ENCODE peak calls at places on chromosomes 6 and 20, in seven cellular contexts. E is AG08396, B is cardiac fibroblast, X is neural crest cell, P is NCI-H1417, N is small intestine, D is tibial nerve. O is an unnamed sample.

GRCh38 chr20:37408930-37409210 is 62.9 kb downstream of the SRC start:
- DNase-seq in X (no peak), D (no peak), N (no peak), B (no peak), P (no peak), E (no peak), O (no peak)

GRCh38 chr20:50163570-50164317 is 10.2 kb upstream of the PEDS1 start:
- DNase-seq in E (no peak), N (no peak), D (peak; percentile 54), B (peak; percentile 42), P (no peak), X (no peak), O (no peak)

GRCh38 chr20:13271977-13272975 is 51.2 kb downstream of the ISM1 start:
- DNase-seq in E (no peak), B (no peak), X (no peak), D (no peak), N (no peak), P (no peak), O (no peak)

GRCh38 chr6:71268710-71269437 is 19.7 kb upstream of the OGFRL1 start:
- DNase-seq in X (no peak), E (no peak), B (no peak), D (no peak), P (no peak), N (no peak), O (no peak)

GRCh38 chr6:29953706-29954105 is 11.4 kb downstream of the HLA-A start:
- DNase-seq in X (no peak), N (no peak), P (no peak), B (no peak), E (no peak), D (no peak), O (no peak)

GRCh38 chr6:73513496-73513854 is 7.4 kb downstream of the EEF1A1 start:
- DNase-seq in B (no peak), P (no peak), D (no peak), X (no peak), N (no peak), E (no peak), O (no peak)

GRCh38 chr6:168371989-168372711 is 52.6 kb upstream of the DACT2 start:
- DNase-seq in N (no peak), E (no peak), B (no peak), D (no peak), X (no peak), P (no peak), O (peak; percentile 39)

GRCh38 chr20:17644451-17644850 is 37.6 kb downstream of the RRBP1 start:
- DNase-seq in E (no peak), B (no peak), D (no peak), X (no peak), N (peak; percentile 69), P (no peak), O (peak; percentile 61)

GRCh38 chr20:15700147-15700765 is 873.0 kb downstream of the KIF16B start:
- DNase-seq in D (no peak), X (no peak), E (no peak), P (no peak), B (no peak), N (no peak), O (no peak)

GRCh38 chr20:5735845-5736530 is 14.2 kb upstream of the SHLD1 start:
- DNase-seq in N (no peak), X (no peak), B (peak; percentile 62), E (no peak), D (no peak), P (no peak), O (no peak)

GRCh38 chr20:18058661-18059467 is 1.1 kb upstream of the OVOL2 start:
- DNase-seq in E (peak; percentile 25), B (no peak), P (peak; percentile 81), N (peak; percentile 73), X (no peak), D (no peak), O (peak; percentile 52)

GRCh38 chr20:61391812-61392520 is 139.9 kb downstream of the CDH4 start:
- DNase-seq in P (no peak), B (no peak), E (no peak), D (no peak), N (no peak), X (no peak), O (no peak)

GRCh38 chr6:24858154-24858801 is 59.6 kb upstream of the ARMH2 start:
- DNase-seq in B (peak; percentile 69), D (no peak), P (no peak), X (no peak), N (peak; percentile 37), E (no peak), O (no peak)

GRCh38 chr6:99492137-99492536 is 23.1 kb downstream of the USP45 start:
- DNase-seq in E (no peak), B (no peak), X (no peak), D (no peak), N (no peak), P (no peak), O (no peak)

GRCh38 chr20:37379967-37380828 is 34.3 kb downstream of the SRC start:
- DNase-seq in X (no peak), E (no peak), N (peak; percentile 93), B (no peak), P (no peak), D (no peak), O (no peak)

GRCh38 chr6:62102387-62102786 is 183.6 kb downstream of the KHDRBS2 start:
- DNase-seq in X (no peak), P (no peak), N (no peak), B (no peak), D (no peak), E (no peak), O (no peak)

GRCh38 chr6:89412071-89413005 is at the start of gene RRAGD:
- DNase-seq in N (peak; percentile 45), D (peak; percentile 56), X (peak; percentile 34), E (peak; percentile 65), B (no peak), P (peak; percentile 77), O (peak; percentile 64)

GRCh38 chr6:20936949-20937348 is 402.7 kb downstream of the CDKAL1 start:
- DNase-seq in P (no peak), B (no peak), D (no peak), E (no peak), N (no peak), X (no peak), O (no peak)

GRCh38 chr6:20180935-20181334 is 31.3 kb downstream of the MBOAT1 start:
- DNase-seq in X (no peak), D (no peak), P (no peak), E (peak; percentile 20), B (no peak), N (peak; percentile 38), O (no peak)

GRCh38 chr20:59020938-59021551 is 1.8 kb downstream of the TUBB1 start:
- DNase-seq in E (no peak), B (peak; percentile 50), X (no peak), N (no peak), P (no peak), D (no peak), O (no peak)

GRCh38 chr6:142374965-142375733 is 73.3 kb downstream of the ADGRG6 start:
- DNase-seq in D (no peak), N (peak; percentile 92), X (no peak), E (peak; percentile 15), P (no peak), B (peak; percentile 85), O (no peak)

GRCh38 chr6:70152786-70153185 is 150.1 kb downstream of the COL9A1 start:
- DNase-seq in N (no peak), X (no peak), E (no peak), B (no peak), D (no peak), P (no peak), O (no peak)

GRCh38 chr20:16580127-16580526 is 6.9 kb upstream of the KIF16B start:
- DNase-seq in B (peak; percentile 85), N (peak; percentile 63), P (no peak), X (no peak), D (no peak), E (peak; percentile 57), O (no peak)

GRCh38 chr20:10447028-10447427 is 11.9 kb downstream of the SLX4IP start:
- DNase-seq in N (peak; percentile 70), E (peak; percentile 49), D (no peak), B (peak; percentile 72), X (no peak), P (no peak), O (peak; percentile 47)

GRCh38 chr6:20873425-20874190 is 339.4 kb downstream of the CDKAL1 start:
- DNase-seq in B (peak; percentile 50), E (no peak), P (no peak), X (no peak), D (no peak), N (no peak), O (no peak)

GRCh38 chr6:26053929-26054658 is 33.1 kb upstream of the HFE start:
- DNase-seq in X (no peak), E (no peak), B (peak; percentile 41), P (no peak), D (no peak), N (no peak), O (no peak)

GRCh38 chr6:122801397-122801796 is 12.3 kb downstream of the SMPDL3A start:
- DNase-seq in N (no peak), B (no peak), X (no peak), D (no peak), E (no peak), P (no peak), O (no peak)

GRCh38 chr6:162922816-162923215 is 195.0 kb downstream of the PACRG start:
- DNase-seq in E (no peak), P (no peak), N (no peak), X (no peak), B (no peak), D (no peak), O (no peak)

GRCh38 chr6:26331809-26332226 is 33.2 kb upstream of the BTN3A2 start:
- DNase-seq in B (no peak), N (no peak), P (no peak), D (no peak), E (no peak), X (no peak), O (no peak)

GRCh38 chr6:1607236-1607556 is 2.5 kb upstream of the FOXC1 start:
- DNase-seq in B (no peak), X (no peak), P (no peak), E (no peak), N (no peak), D (no peak), O (no peak)

GRCh38 chr20:21436186-21436585 is 38.9 kb upstream of the NKX2-4 start:
- DNase-seq in D (no peak), X (no peak), N (no peak), B (peak; percentile 35), E (peak; percentile 57), P (no peak), O (no peak)

GRCh38 chr20:58682656-58683055 is 9.9 kb upstream of the NPEPL1 start:
- DNase-seq in D (no peak), N (no peak), X (no peak), B (peak; percentile 39), P (no peak), E (no peak), O (no peak)

GRCh38 chr20:58870293-58871014 is 17.9 kb downstream of the GNAS start:
- DNase-seq in D (no peak), B (peak; percentile 72), P (peak; percentile 75), X (peak; percentile 78), E (peak; percentile 82), N (peak; percentile 73), O (peak; percentile 69)

GRCh38 chr6:127026247-127026646 is 92.2 kb upstream of the RSPO3 start:
- DNase-seq in B (no peak), N (no peak), P (no peak), D (no peak), E (no peak), X (no peak), O (no peak)

GRCh38 chr6:112282217-112282616 is 27.9 kb upstream of the LAMA4 start:
- DNase-seq in D (peak; percentile 30), X (peak; percentile 20), E (peak; percentile 68), B (peak; percentile 86), P (no peak), N (no peak), O (peak; percentile 19)

GRCh38 chr20:54208492-54209044 is 681 bp downstream of the PFDN4 start:
- DNase-seq in N (no peak), X (no peak), P (no peak), B (peak; percentile 40), D (no peak), E (peak; percentile 48), O (no peak)

GRCh38 chr6:131286469-131287040 is 151.3 kb downstream of the AKAP7 start:
- DNase-seq in P (no peak), D (no peak), E (no peak), N (no peak), X (no peak), B (no peak), O (no peak)

GRCh38 chr6:22929228-22929627 is 359.9 kb downstream of the HDGFL1 start:
- DNase-seq in X (no peak), N (no peak), D (no peak), P (no peak), B (peak; percentile 48), E (no peak), O (no peak)

O was measured in Peyer's patch.